ENCODE peak calls at places on chromosomes 4 and X, in five cellular contexts. X is EL, J is KBM-7, K is ecto neural progenitor cell, R is frontal cortex. L is an unnamed sample.

GRCh38 chr4:144674711-144675110 is 28.8 kb downstream of the HHIP start:
- DNase-seq in X (no peak), J (no peak), K (no peak), R (no peak), L (no peak)

GRCh38 chr4:11149612-11150259 is 279.0 kb downstream of the HS3ST1 start:
- DNase-seq in X (no peak), J (no peak), K (peak; percentile 46), R (no peak), L (no peak)

GRCh38 chr4:138804705-138805104 is 210.9 kb upstream of the NOCT start:
- DNase-seq in X (no peak), J (no peak), K (peak; percentile 48), R (no peak), L (no peak)

GRCh38 chr4:82864336-82865001 is 26.5 kb downstream of the SEC31A start:
- DNase-seq in X (no peak), J (no peak), K (no peak), R (no peak), L (peak; percentile 30)

GRCh38 chrX:41541381-41541780 is 94.2 kb downstream of the NYX start:
- DNase-seq in X (peak; percentile 8), J (no peak), K (no peak), R (no peak), L (no peak)

GRCh38 chrX:19785647-19786046 is 101.8 kb downstream of the SH3KBP1 start:
- DNase-seq in X (no peak), J (no peak), K (no peak), R (no peak), L (no peak)

GRCh38 chr4:80471701-80472100 is 136.2 kb downstream of the CFAP299 start:
- DNase-seq in X (peak; percentile 12), J (no peak), K (no peak), R (no peak), L (no peak)

GRCh38 chrX:1401611-1402430 is 9.9 kb upstream of the SLC25A6 start:
- DNase-seq in X (no peak), J (no peak), K (no peak), R (no peak), L (no peak)

GRCh38 chrX:18255059-18255458 is 34.4 kb upstream of the BEND2 start:
- DNase-seq in X (no peak), J (no peak), K (no peak), R (no peak), L (no peak)

GRCh38 chrX:33831211-33831610 is 300.9 kb downstream of the FAM47A start:
- DNase-seq in X (no peak), J (no peak), K (no peak), R (no peak), L (no peak)

GRCh38 chrX:18422325-18422724 is 3.1 kb upstream of the CDKL5 start:
- DNase-seq in X (peak; percentile 86), J (no peak), K (no peak), R (no peak), L (no peak)

GRCh38 chr4:15912236-15912635 is 26.3 kb downstream of the FGFBP1 start:
- DNase-seq in X (no peak), J (no peak), K (no peak), R (no peak), L (no peak)

GRCh38 chr4:26671111-26671510 is 87.2 kb downstream of the TBC1D19 start:
- DNase-seq in X (no peak), J (no peak), K (no peak), R (no peak), L (no peak)

GRCh38 chr4:177728361-177729152 is 286.3 kb upstream of the AGA start:
- DNase-seq in X (no peak), J (no peak), K (no peak), R (no peak), L (no peak)

GRCh38 chr4:141246683-141247429 is 26.2 kb downstream of the ZNF330 start:
- DNase-seq in X (peak; percentile 47), J (no peak), K (no peak), R (no peak), L (no peak)

GRCh38 chr4:139299536-139299935 is 1.8 kb upstream of the NAA15 start:
- DNase-seq in X (peak; percentile 34), J (no peak), K (no peak), R (no peak), L (no peak)

GRCh38 chr4:167578906-167579305 is 344.6 kb upstream of the SPOCK3 start:
- DNase-seq in X (no peak), J (peak; percentile 12), K (no peak), R (no peak), L (no peak)

GRCh38 chrX:26762253-26762652 is 546.3 kb downstream of the MAGEB5 start:
- DNase-seq in X (no peak), J (no peak), K (no peak), R (no peak), L (no peak)

GRCh38 chr4:2817701-2818350 is 24.9 kb downstream of the SH3BP2 start:
- DNase-seq in X (peak; percentile 35), J (no peak), K (peak; percentile 72), R (peak; percentile 67), L (peak; percentile 30)

GRCh38 chr4:60201052-60201673 is 999.0 kb upstream of the ADGRL3 start:
- DNase-seq in X (peak; percentile 39), J (peak; percentile 77), K (peak; percentile 51), R (peak; percentile 3), L (peak; percentile 28)

GRCh38 chrX:40523852-40524251 is 56.9 kb upstream of the ATP6AP2 start:
- DNase-seq in X (no peak), J (no peak), K (no peak), R (no peak), L (no peak)

GRCh38 chrX:22467571-22467970 is 194.9 kb downstream of the CBLL2 start:
- DNase-seq in X (no peak), J (peak; percentile 81), K (no peak), R (no peak), L (no peak)

GRCh38 chr4:94455081-94455480 is 3.3 kb downstream of the PDLIM5 start:
- DNase-seq in X (peak; percentile 74), J (no peak), K (no peak), R (no peak), L (no peak)

L was measured in activated CD4-positive, alpha-beta memory T cell treated with anti-CD3 and anti-CD28 coated beads, Interleukin-2, amount 10 ng/mL, durations not matched to agents 7 days and 5 days.